ENCODE peak calls at places on chromosomes 12 and 14, in ten cellular contexts. G is activated CD4-positive, alpha-beta T cell treated with anti-CD3 and anti-CD28 coated beads, Interleukin-2, amount 50 U/mL, for 4 hours; I is globus pallidus; W is activated T-cell treated with anti-CD3 and anti-CD28 coated beads, Interleukin-2, amount 50 U/mL, for 48 hours; K is left cardiac atrium; Y is ELR; B is AML-193; C is germinal center; U is stomach; A is H1. F is an unnamed sample.

GRCh38 chr12:3326850-3327780 is 163.9 kb upstream of the PRMT8 start:
- DNase-seq in A (no peak), Y (no peak), U (no peak), G (no peak), K (peak), C (no peak), I (no peak), W (no peak), B (no peak), F (peak)

GRCh38 chr14:90999299-90999698 is 61.1 kb downstream of the RPS6KA5 start:
- DNase-seq in B (no peak), W (no peak), Y (no peak), C (no peak), I (peak), A (no peak), K (no peak), U (no peak), G (no peak), F (no peak)

GRCh38 chr12:131097247-131098177 is 143.8 kb downstream of the ADGRD1 start:
- DNase-seq in B (no peak), U (no peak), C (no peak), W (no peak), K (peak), I (no peak), Y (no peak), G (no peak), A (no peak), F (no peak)

GRCh38 chr14:30221546-30221945 is 293.9 kb upstream of the PRKD1 start:
- DNase-seq in K (no peak), B (no peak), G (no peak), A (no peak), I (no peak), W (no peak), U (no peak), Y (no peak), C (no peak), F (no peak)

GRCh38 chr12:132397152-132397933 is 68.0 kb upstream of the GALNT9 start:
- DNase-seq in Y (no peak), G (no peak), K (no peak), C (no peak), I (no peak), A (no peak), W (no peak), U (no peak), B (no peak), F (no peak)

GRCh38 chr12:12473223-12473622 is 89.4 kb downstream of the DUSP16 start:
- DNase-seq in K (no peak), U (no peak), I (no peak), A (no peak), G (no peak), Y (no peak), C (no peak), W (no peak), B (no peak), F (no peak)

GRCh38 chr12:50764116-50764860 is 387 bp downstream of the ATF1 start:
- DNase-seq in I (peak), U (peak), W (peak), Y (peak), C (peak), B (peak), K (peak), A (no peak), G (peak), F (peak)

GRCh38 chr12:124041907-124042306 is 68.9 kb downstream of the ZNF664 start:
- DNase-seq in A (no peak), W (no peak), I (no peak), Y (no peak), G (no peak), B (no peak), U (no peak), K (no peak), C (no peak), F (no peak)

GRCh38 chr14:23407516-23408306 is at the start of gene MYH6:
- DNase-seq in G (no peak), K (no peak), A (no peak), U (no peak), B (no peak), I (no peak), Y (no peak), C (no peak), W (no peak), F (no peak)

GRCh38 chr12:39357046-39357445 is 85.9 kb downstream of the KIF21A start:
- DNase-seq in C (no peak), A (no peak), U (no peak), Y (no peak), B (no peak), W (no peak), G (no peak), K (no peak), I (no peak), F (no peak)

GRCh38 chr12:92629349-92630065 is 73.3 kb upstream of the PLEKHG7 start:
- DNase-seq in C (no peak), Y (peak), I (no peak), U (peak), A (no peak), G (no peak), K (no peak), W (no peak), B (no peak), F (peak)

GRCh38 chr12:59077153-59077930 is 157.0 kb upstream of the LRIG3 start:
- DNase-seq in Y (no peak), I (no peak), G (no peak), A (no peak), C (no peak), W (no peak), K (peak), B (no peak), U (peak), F (peak)